ENCODE peak calls at places on chromosome 5, in seven cellular contexts. One of them, this sample, is unnamed.

GRCh38 chr5:78108564-78108963 is 185.9 kb downstream of the AP3B1 start:
- DNase-seq in substantia nigra: no peak
- DNase-seq in upper lobe of right lung: no peak
- DNase-seq in left ventricle myocardium inferior: no peak
- DNase-seq in psoas muscle: no peak
- DNase-seq in ovary: no peak
- DNase-seq in cardiac muscle cell: no peak
- DNase-seq in this sample: no peak

GRCh38 chr5:166795756-166796155 is 1495.7 kb upstream of the WWC1 start:
- DNase-seq in psoas muscle: no peak
- DNase-seq in upper lobe of right lung: no peak
- DNase-seq in substantia nigra: no peak
- DNase-seq in ovary: no peak
- DNase-seq in cardiac muscle cell: no peak
- DNase-seq in left ventricle myocardium inferior: no peak
- DNase-seq in this sample: no peak

GRCh38 chr5:118553662-118554061 is 434.7 kb downstream of the DTWD2 start:
- DNase-seq in psoas muscle: peak
- DNase-seq in left ventricle myocardium inferior: peak
- DNase-seq in substantia nigra: no peak
- DNase-seq in cardiac muscle cell: peak
- DNase-seq in ovary: no peak
- DNase-seq in upper lobe of right lung: no peak
- DNase-seq in this sample: no peak

GRCh38 chr5:39815701-39816100 is 390.9 kb upstream of the DAB2 start:
- DNase-seq in left ventricle myocardium inferior: no peak
- DNase-seq in psoas muscle: no peak
- DNase-seq in upper lobe of right lung: no peak
- DNase-seq in substantia nigra: no peak
- DNase-seq in cardiac muscle cell: peak
- DNase-seq in ovary: no peak
- DNase-seq in this sample: no peak

GRCh38 chr5:75566710-75567309 is 44.4 kb upstream of the ANKDD1B start:
- DNase-seq in upper lobe of right lung: no peak
- DNase-seq in left ventricle myocardium inferior: no peak
- DNase-seq in ovary: no peak
- DNase-seq in cardiac muscle cell: peak
- DNase-seq in psoas muscle: no peak
- DNase-seq in substantia nigra: no peak
- DNase-seq in this sample: no peak

GRCh38 chr5:31427013-31427783 is 104.7 kb downstream of the DROSHA start:
- DNase-seq in cardiac muscle cell: peak
- DNase-seq in substantia nigra: no peak
- DNase-seq in upper lobe of right lung: no peak
- DNase-seq in psoas muscle: no peak
- DNase-seq in ovary: no peak
- DNase-seq in left ventricle myocardium inferior: no peak
- DNase-seq in this sample: no peak

GRCh38 chr5:8458038-8458383 is 589.1 kb downstream of the MTRR start:
- DNase-seq in substantia nigra: peak
- DNase-seq in left ventricle myocardium inferior: no peak
- DNase-seq in cardiac muscle cell: peak
- DNase-seq in ovary: no peak
- DNase-seq in psoas muscle: no peak
- DNase-seq in upper lobe of right lung: no peak
- DNase-seq in this sample: no peak

GRCh38 chr5:150645070-150645700 is 4.7 kb downstream of the SYNPO start:
- DNase-seq in substantia nigra: peak
- DNase-seq in ovary: peak
- DNase-seq in left ventricle myocardium inferior: peak
- DNase-seq in upper lobe of right lung: no peak
- DNase-seq in psoas muscle: peak
- DNase-seq in cardiac muscle cell: peak
- DNase-seq in this sample: peak

GRCh38 chr5:37859805-37860204 is 20.0 kb upstream of the GDNF start:
- DNase-seq in substantia nigra: no peak
- DNase-seq in ovary: no peak
- DNase-seq in cardiac muscle cell: no peak
- DNase-seq in psoas muscle: no peak
- DNase-seq in left ventricle myocardium inferior: no peak
- DNase-seq in upper lobe of right lung: no peak
- DNase-seq in this sample: no peak

GRCh38 chr5:124513216-124513615 is 233.2 kb downstream of the ZNF608 start:
- DNase-seq in left ventricle myocardium inferior: no peak
- DNase-seq in psoas muscle: no peak
- DNase-seq in upper lobe of right lung: no peak
- DNase-seq in cardiac muscle cell: peak
- DNase-seq in ovary: no peak
- DNase-seq in substantia nigra: no peak
- DNase-seq in this sample: no peak

GRCh38 chr5:160009591-160009989 is 651 bp downstream of the TTC1 start:
- DNase-seq in psoas muscle: no peak
- DNase-seq in ovary: no peak
- DNase-seq in upper lobe of right lung: no peak
- DNase-seq in left ventricle myocardium inferior: no peak
- DNase-seq in substantia nigra: no peak
- DNase-seq in cardiac muscle cell: no peak
- DNase-seq in this sample: no peak

GRCh38 chr5:9956725-9957124 is 293.0 kb downstream of the ATPSCKMT start:
- DNase-seq in psoas muscle: no peak
- DNase-seq in ovary: no peak
- DNase-seq in substantia nigra: no peak
- DNase-seq in cardiac muscle cell: peak
- DNase-seq in left ventricle myocardium inferior: no peak
- DNase-seq in upper lobe of right lung: no peak
- DNase-seq in this sample: no peak

GRCh38 chr5:142925795-142926194 is 155.6 kb downstream of the ARHGAP26 start:
- DNase-seq in cardiac muscle cell: peak
- DNase-seq in upper lobe of right lung: no peak
- DNase-seq in psoas muscle: no peak
- DNase-seq in substantia nigra: no peak
- DNase-seq in left ventricle myocardium inferior: no peak
- DNase-seq in ovary: no peak
- DNase-seq in this sample: no peak

GRCh38 chr5:161676109-161676508 is 9.4 kb upstream of the GABRA6 start:
- DNase-seq in substantia nigra: no peak
- DNase-seq in left ventricle myocardium inferior: no peak
- DNase-seq in cardiac muscle cell: no peak
- DNase-seq in upper lobe of right lung: no peak
- DNase-seq in psoas muscle: no peak
- DNase-seq in ovary: no peak
- DNase-seq in this sample: no peak

GRCh38 chr5:175814676-175815075 is 56.7 kb upstream of the CPLX2 start:
- DNase-seq in upper lobe of right lung: no peak
- DNase-seq in left ventricle myocardium inferior: peak
- DNase-seq in psoas muscle: peak
- DNase-seq in substantia nigra: no peak
- DNase-seq in ovary: no peak
- DNase-seq in cardiac muscle cell: peak
- DNase-seq in this sample: no peak

GRCh38 chr5:161286066-161286655 is 260.4 kb downstream of the GABRB2 start:
- DNase-seq in psoas muscle: no peak
- DNase-seq in ovary: no peak
- DNase-seq in upper lobe of right lung: no peak
- DNase-seq in cardiac muscle cell: no peak
- DNase-seq in left ventricle myocardium inferior: no peak
- DNase-seq in substantia nigra: peak
- DNase-seq in this sample: no peak

GRCh38 chr5:143023447-143024096 is 253.4 kb downstream of the ARHGAP26 start:
- DNase-seq in substantia nigra: peak
- DNase-seq in ovary: peak
- DNase-seq in upper lobe of right lung: no peak
- DNase-seq in left ventricle myocardium inferior: peak
- DNase-seq in psoas muscle: peak
- DNase-seq in cardiac muscle cell: peak
- DNase-seq in this sample: no peak

GRCh38 chr5:177130211-177131018 is 3.2 kb upstream of the NSD1 start:
- DNase-seq in left ventricle myocardium inferior: no peak
- DNase-seq in upper lobe of right lung: peak
- DNase-seq in substantia nigra: no peak
- DNase-seq in cardiac muscle cell: peak
- DNase-seq in ovary: no peak
- DNase-seq in psoas muscle: no peak
- DNase-seq in this sample: peak

GRCh38 chr5:130773813-130774212 is 391.2 kb downstream of the HINT1 start:
- DNase-seq in substantia nigra: no peak
- DNase-seq in upper lobe of right lung: no peak
- DNase-seq in left ventricle myocardium inferior: no peak
- DNase-seq in cardiac muscle cell: no peak
- DNase-seq in psoas muscle: no peak
- DNase-seq in ovary: no peak
- DNase-seq in this sample: no peak

GRCh38 chr5:120199559-120199958 is 264.5 kb upstream of the PRR16 start:
- DNase-seq in left ventricle myocardium inferior: no peak
- DNase-seq in psoas muscle: no peak
- DNase-seq in upper lobe of right lung: no peak
- DNase-seq in ovary: no peak
- DNase-seq in substantia nigra: no peak
- DNase-seq in cardiac muscle cell: no peak
- DNase-seq in this sample: no peak

GRCh38 chr5:56900395-56900794 is 9.0 kb upstream of the SETD9 start:
- DNase-seq in psoas muscle: no peak
- DNase-seq in cardiac muscle cell: peak
- DNase-seq in left ventricle myocardium inferior: no peak
- DNase-seq in substantia nigra: no peak
- DNase-seq in ovary: no peak
- DNase-seq in upper lobe of right lung: no peak
- DNase-seq in this sample: no peak

GRCh38 chr5:131164161-131164930 is 710 bp downstream of the HINT1 start:
- DNase-seq in cardiac muscle cell: peak
- DNase-seq in ovary: peak
- DNase-seq in upper lobe of right lung: peak
- DNase-seq in left ventricle myocardium inferior: peak
- DNase-seq in substantia nigra: peak
- DNase-seq in psoas muscle: peak
- DNase-seq in this sample: peak

GRCh38 chr5:42677156-42677842 is 79.3 kb upstream of the CCDC152 start:
- DNase-seq in cardiac muscle cell: no peak
- DNase-seq in psoas muscle: no peak
- DNase-seq in ovary: no peak
- DNase-seq in left ventricle myocardium inferior: no peak
- DNase-seq in upper lobe of right lung: no peak
- DNase-seq in substantia nigra: no peak
- DNase-seq in this sample: no peak

GRCh38 chr5:127936439-127936972 is 147.1 kb upstream of the SLC12A2 start:
- DNase-seq in psoas muscle: no peak
- DNase-seq in left ventricle myocardium inferior: no peak
- DNase-seq in cardiac muscle cell: no peak
- DNase-seq in substantia nigra: no peak
- DNase-seq in ovary: no peak
- DNase-seq in upper lobe of right lung: no peak
- DNase-seq in this sample: no peak

GRCh38 chr5:143002459-143003327 is 232.5 kb downstream of the ARHGAP26 start:
- DNase-seq in cardiac muscle cell: peak
- DNase-seq in substantia nigra: no peak
- DNase-seq in upper lobe of right lung: no peak
- DNase-seq in psoas muscle: no peak
- DNase-seq in ovary: no peak
- DNase-seq in left ventricle myocardium inferior: no peak
- DNase-seq in this sample: no peak

GRCh38 chr5:116576043-116576713 is 1.6 kb upstream of the SEMA6A start:
- DNase-seq in upper lobe of right lung: peak
- DNase-seq in ovary: peak
- DNase-seq in cardiac muscle cell: peak
- DNase-seq in psoas muscle: peak
- DNase-seq in substantia nigra: peak
- DNase-seq in left ventricle myocardium inferior: peak
- DNase-seq in this sample: no peak

GRCh38 chr5:123813937-123814624 is 302.1 kb downstream of the CSNK1G3 start:
- DNase-seq in substantia nigra: no peak
- DNase-seq in ovary: no peak
- DNase-seq in left ventricle myocardium inferior: no peak
- DNase-seq in upper lobe of right lung: no peak
- DNase-seq in psoas muscle: no peak
- DNase-seq in cardiac muscle cell: peak
- DNase-seq in this sample: no peak

DNA sequence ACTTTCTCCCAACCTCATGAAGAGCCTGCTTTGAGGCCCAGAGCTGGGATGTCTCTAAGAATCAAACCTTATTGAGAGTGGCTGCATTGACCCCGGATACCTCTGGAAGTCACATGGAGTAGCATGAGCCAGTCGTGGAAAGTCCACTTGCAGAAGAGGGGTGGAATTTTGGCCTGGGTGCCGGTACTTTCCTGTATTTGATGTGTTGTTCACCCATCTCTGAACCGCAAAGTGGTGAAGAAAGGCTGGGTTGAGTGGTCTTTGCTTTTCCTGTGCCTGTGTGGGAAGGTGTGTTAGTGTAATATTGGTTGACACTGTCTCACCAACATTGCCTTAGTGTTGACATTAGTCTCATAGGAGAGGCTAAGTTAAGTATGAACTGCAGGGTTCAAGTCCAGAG is 3.7 kb downstream of the OTULIN start:
- DNase-seq in ovary: no peak
- DNase-seq in psoas muscle: no peak
- DNase-seq in substantia nigra: no peak
- DNase-seq in left ventricle myocardium inferior: no peak
- DNase-seq in upper lobe of right lung: no peak
- DNase-seq in cardiac muscle cell: no peak
- DNase-seq in this sample: no peak
- H3K27ac ChIP-seq in ovary: no peak
- H3K27ac ChIP-seq in psoas muscle: no peak
- H3K27ac ChIP-seq in substantia nigra: no peak
- H3K27ac ChIP-seq in left ventricle myocardium inferior: peak
- H3K27ac ChIP-seq in upper lobe of right lung: no peak
- H3K27ac ChIP-seq in cardiac muscle cell: no peak
- H3K27ac ChIP-seq in this sample: no peak

DNA sequence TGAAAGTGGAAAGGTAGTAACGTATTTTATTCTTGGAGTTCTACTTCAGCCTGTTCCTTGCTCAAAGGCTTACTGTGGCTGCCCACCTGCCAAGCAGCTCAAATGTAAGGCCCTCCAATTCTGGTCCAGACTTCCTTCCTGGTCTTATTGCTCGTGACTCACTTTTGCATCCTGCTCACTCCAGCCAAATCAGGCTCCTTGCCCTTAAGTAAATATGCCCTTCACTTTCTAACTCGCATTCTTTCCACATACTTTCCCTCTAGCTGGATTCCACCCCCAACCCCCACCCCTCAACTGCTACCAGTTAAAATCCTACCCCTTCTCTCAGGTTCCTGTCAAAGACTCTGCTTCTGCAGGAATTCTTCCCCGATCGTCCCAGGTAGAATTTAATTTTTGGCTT is 96.6 kb downstream of the GALNT10 start:
- DNase-seq in upper lobe of right lung: peak
- DNase-seq in psoas muscle: no peak
- DNase-seq in left ventricle myocardium inferior: no peak
- DNase-seq in ovary: no peak
- DNase-seq in substantia nigra: no peak
- DNase-seq in cardiac muscle cell: peak
- DNase-seq in this sample: no peak
- H3K27ac ChIP-seq in upper lobe of right lung: peak
- H3K27ac ChIP-seq in psoas muscle: peak
- H3K27ac ChIP-seq in left ventricle myocardium inferior: peak
- H3K27ac ChIP-seq in ovary: no peak
- H3K27ac ChIP-seq in substantia nigra: no peak
- H3K27ac ChIP-seq in cardiac muscle cell: peak
- H3K27ac ChIP-seq in this sample: peak

GRCh38 chr5:135399838-135400542 is 959 bp upstream of the MACROH2A1 start:
- DNase-seq in psoas muscle: peak
- DNase-seq in upper lobe of right lung: no peak
- DNase-seq in left ventricle myocardium inferior: no peak
- DNase-seq in cardiac muscle cell: no peak
- DNase-seq in substantia nigra: no peak
- DNase-seq in ovary: no peak
- DNase-seq in this sample: no peak
- H3K27ac ChIP-seq in psoas muscle: peak
- H3K27ac ChIP-seq in upper lobe of right lung: peak
- H3K27ac ChIP-seq in left ventricle myocardium inferior: peak
- H3K27ac ChIP-seq in cardiac muscle cell: peak
- H3K27ac ChIP-seq in substantia nigra: peak
- H3K27ac ChIP-seq in ovary: no peak
- H3K27ac ChIP-seq in this sample: peak

GRCh38 chr5:138966236-138966985 is 91.3 kb upstream of the LRRTM2 start:
- DNase-seq in cardiac muscle cell: no peak
- DNase-seq in substantia nigra: no peak
- DNase-seq in psoas muscle: no peak
- DNase-seq in ovary: no peak
- DNase-seq in left ventricle myocardium inferior: no peak
- DNase-seq in upper lobe of right lung: peak
- DNase-seq in this sample: no peak
- H3K27ac ChIP-seq in cardiac muscle cell: no peak
- H3K27ac ChIP-seq in substantia nigra: no peak
- H3K27ac ChIP-seq in psoas muscle: no peak
- H3K27ac ChIP-seq in ovary: no peak
- H3K27ac ChIP-seq in left ventricle myocardium inferior: no peak
- H3K27ac ChIP-seq in upper lobe of right lung: no peak
- H3K27ac ChIP-seq in this sample: no peak